ENCODE peak calls at places on chromosomes 13 and 19, in five cellular contexts. X, B, O, Y and U are unnamed samples.

GRCh38 chr19:288911-289310 is 2.3 kb downstream of the PLPP2 start:
- DNase-seq in B (no peak), Y (no peak), X (no peak), O (no peak), U (no peak)

GRCh38 chr13:114257014-114257413 is 22.3 kb downstream of the CDC16 start:
- DNase-seq in X (no peak), Y (no peak), O (no peak), B (no peak), U (no peak)

GRCh38 chr19:3466630-3467029 is 13.7 kb downstream of the SMIM24 start:
- DNase-seq in O (no peak), Y (peak; percentile 46), X (no peak), B (no peak), U (peak; percentile 77)

GRCh38 chr13:48804836-48805601 is 151.3 kb downstream of the CYSLTR2 start:
- DNase-seq in Y (no peak), O (peak; percentile 38), B (no peak), X (no peak), U (no peak)

GRCh38 chr13:113044431-113045114 is 61.0 kb upstream of the F7 start:
- DNase-seq in Y (no peak), B (no peak), X (no peak), O (peak; percentile 28), U (no peak)

GRCh38 chr13:104256701-104257100 is 1190.5 kb upstream of the SLC10A2 start:
- DNase-seq in Y (no peak), B (no peak), X (no peak), O (no peak), U (no peak)

GRCh38 chr19:54179921-54180452 is 7.0 kb upstream of the TMC4 start:
- DNase-seq in X (peak; percentile 66), O (no peak), B (no peak), Y (no peak), U (no peak)

GRCh38 chr19:411723-412355 is 2.9 kb upstream of the C2CD4C start:
- DNase-seq in B (no peak), O (no peak), Y (no peak), X (no peak), U (no peak)

GRCh38 chr19:18310966-18311365 is 11.9 kb downstream of the LSM4 start:
- DNase-seq in B (no peak), X (no peak), O (no peak), Y (no peak), U (no peak)

GRCh38 chr19:5395541-5395940 is 54.9 kb upstream of the PTPRS start:
- DNase-seq in X (no peak), O (peak; percentile 23), B (no peak), Y (no peak), U (no peak)

GRCh38 chr13:41267106-41267505 is 3.7 kb upstream of the MTRF1 start:
- DNase-seq in O (peak; percentile 25), Y (no peak), X (no peak), B (no peak), U (no peak)

GRCh38 chr13:93477238-93477637 is 250.6 kb downstream of the GPC6 start:
- DNase-seq in B (no peak), O (peak; percentile 40), Y (no peak), X (no peak), U (no peak)

GRCh38 chr13:111337206-111337605 is 16.8 kb downstream of the TEX29 start:
- DNase-seq in X (no peak), B (no peak), O (peak; percentile 96), Y (no peak), U (no peak)

GRCh38 chr19:19348266-19348665 is 27.6 kb downstream of the MAU2 start:
- DNase-seq in Y (no peak), B (no peak), O (no peak), X (no peak), U (no peak)

GRCh38 chr19:44687898-44688297 is 11.1 kb upstream of the CEACAM16 start:
- DNase-seq in X (no peak), O (no peak), B (no peak), Y (no peak), U (no peak)

GRCh38 chr13:49370390-49370789 is 73.5 kb downstream of the CAB39L start:
- DNase-seq in B (no peak), O (no peak), Y (no peak), X (peak; percentile 16), U (no peak)

GRCh38 chr19:8451885-8452284 is 7.1 kb downstream of the HNRNPM start:
- DNase-seq in B (no peak), O (peak; percentile 62), X (no peak), Y (no peak), U (no peak)

GRCh38 chr19:7516281-7516862 is 469 bp downstream of the ZNF358 start:
- DNase-seq in Y (no peak), X (no peak), B (no peak), O (no peak), U (no peak)

GRCh38 chr19:33263325-33264023 is 37.8 kb upstream of the SLC7A10 start:
- DNase-seq in X (no peak), Y (no peak), B (no peak), O (no peak), U (no peak)

GRCh38 chr13:106786006-106786579 is 218.2 kb upstream of the ARGLU1 start:
- DNase-seq in Y (no peak), B (no peak), X (no peak), O (no peak), U (no peak)

GRCh38 chr19:5829567-5830315 is 9.8 kb downstream of the FUT6 start:
- DNase-seq in B (no peak), O (no peak), X (no peak), Y (no peak), U (no peak)

GRCh38 chr19:48303367-48303766 is 22.0 kb upstream of the EMP3 start:
- DNase-seq in B (no peak), O (no peak), X (no peak), Y (no peak), U (no peak)

GRCh38 chr19:55426042-55426441 is 17.1 kb downstream of the SHISA7 start:
- DNase-seq in O (no peak), X (no peak), Y (no peak), B (no peak), U (no peak)

GRCh38 chr19:1027953-1028902 is 1.8 kb downstream of the CNN2 start:
- DNase-seq in O (peak; percentile 98), Y (no peak), X (peak; percentile 86), B (peak; percentile 42), U (peak; percentile 88)

GRCh38 chr13:27487776-27488175 is 37.4 kb upstream of the MTIF3 start:
- DNase-seq in O (peak; percentile 70), Y (no peak), X (no peak), B (no peak), U (no peak)

GRCh38 chr19:52898101-52898500 is 666 bp upstream of the ZNF320 start:
- DNase-seq in O (no peak), Y (no peak), X (no peak), B (no peak), U (no peak)

DNA sequence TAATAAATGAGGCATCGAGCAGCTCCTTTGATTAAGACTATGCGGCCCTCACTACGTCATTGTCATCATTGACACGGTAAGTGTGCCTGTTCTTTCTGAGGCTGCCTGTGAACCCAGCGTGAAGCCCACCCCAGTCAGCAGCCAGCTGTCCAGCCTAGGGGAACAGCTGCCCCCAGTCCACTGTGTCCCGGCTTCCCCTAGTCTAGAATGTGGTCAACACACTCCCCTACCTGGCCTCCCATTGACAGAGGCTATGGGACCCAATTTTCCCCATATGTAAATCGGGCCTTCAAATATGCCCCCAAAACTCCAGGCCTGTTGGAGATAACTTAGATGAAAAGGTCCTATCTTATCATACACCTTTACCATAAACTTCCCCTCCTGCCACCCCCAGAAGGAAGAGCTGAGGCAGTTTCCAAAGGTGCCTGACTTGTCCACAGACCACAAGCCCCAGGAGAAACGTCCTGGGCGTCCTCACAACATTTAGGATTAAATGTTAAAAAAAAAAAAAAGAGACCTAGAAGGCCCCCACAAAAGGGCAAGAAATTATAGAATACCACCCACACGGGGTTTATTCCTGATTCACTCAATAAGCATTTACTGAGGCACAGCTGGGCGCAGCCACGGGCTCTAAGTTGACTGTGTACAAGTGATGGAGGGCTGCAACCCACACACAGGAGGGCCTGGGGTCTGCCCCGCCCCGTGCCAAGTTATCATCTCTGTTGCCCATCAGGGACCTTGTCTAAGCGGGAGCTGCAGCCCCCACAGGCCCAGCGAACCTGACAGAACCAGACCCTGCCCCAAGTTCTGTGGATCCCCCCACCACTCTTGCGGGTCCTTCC is 83.2 kb upstream of the TM9SF2 start:
- DNase-seq in X (no peak), B (no peak), Y (no peak), O (no peak), U (no peak)
- H3K4me3 ChIP-seq in X (no peak overlapping the region), B (no peak overlapping the region), Y (no peak overlapping the region), O (no peak overlapping the region), U (no peak overlapping the region)

GRCh38 chr13:97328222-97328790 is 105.7 kb upstream of the RAP2A start:
- DNase-seq in O (peak; percentile 90), X (no peak), Y (no peak), B (no peak), U (no peak)
- H3K4me3 ChIP-seq in O (no peak overlapping the region), X (no peak overlapping the region), Y (no peak overlapping the region), B (no peak overlapping the region), U (no peak overlapping the region)

GRCh38 chr19:56477429-56478338 is 539 bp upstream of the ZNF667 start:
- DNase-seq in X (peak; percentile 98), B (no peak), Y (peak; percentile 46), O (peak; percentile 91), U (peak; percentile 94)
- H3K4me3 ChIP-seq in X (peak overlapping the region; percentile 79), B (peak overlapping the region; percentile 20), Y (peak overlapping the region; percentile 83), O (peak overlapping the region; percentile 91), U (peak overlapping the region; percentile 65)

GRCh38 chr19:41436664-41436951 is 3.1 kb downstream of the DMAC2 start:
- DNase-seq in X (no peak), O (no peak), B (no peak), Y (no peak), U (no peak)

GRCh38 chr19:41441321-41441945 is 1.5 kb upstream of the ERICH4 start:
- DNase-seq in O (no peak), X (no peak), Y (no peak), B (no peak), U (no peak)

GRCh38 chr19:41439441-41440222 is at the start of gene DMAC2:
- DNase-seq in O (peak; percentile 97), X (peak; percentile 94), B (peak; percentile 88), Y (peak; percentile 96), U (peak; percentile 99)

GRCh38 chr19:41434450-41434849 is 5.3 kb downstream of the DMAC2 start:
- DNase-seq in O (no peak), Y (no peak), B (no peak), X (no peak), U (no peak)

GRCh38 chr19:41437944-41438574 is 1.7 kb downstream of the DMAC2 start:
- DNase-seq in Y (no peak), X (no peak), B (no peak), O (no peak), U (no peak)
- H3K4me3 ChIP-seq in Y (no peak overlapping the region), X (no peak overlapping the region), B (no peak overlapping the region), O (no peak overlapping the region), U (no peak overlapping the region)

GRCh38 chr19:12668346-12668745 is 1.7 kb downstream of the WDR83 start:
- DNase-seq in Y (no peak), X (no peak), O (no peak), B (no peak), U (no peak)
- H3K4me3 ChIP-seq in Y (peak overlapping the region; percentile 84), X (peak overlapping the region; percentile 80), O (peak overlapping the region; percentile 95), B (peak overlapping the region; percentile 78), U (peak overlapping the region; percentile 75)

GRCh38 chr19:30667227-30667626 is 295.0 kb downstream of the ZNF536 start:
- DNase-seq in X (no peak), B (no peak), Y (no peak), O (no peak), U (no peak)
- H3K4me3 ChIP-seq in X (no peak overlapping the region), B (no peak overlapping the region), Y (no peak overlapping the region), O (no peak overlapping the region), U (no peak overlapping the region)